ENCODE peak calls at places on chromosomes 3 and 15, in four cellular contexts. R, F, U and J are unnamed samples.

GRCh38 chr3:53536282-53536681 is 41.9 kb downstream of the CACNA1D start:
- DNase-seq in F (no peak), U (no peak), R (no peak), J (no peak)

GRCh38 chr3:95333826-95334225 is 1271.0 kb downstream of the NSUN3 start:
- DNase-seq in R (no peak), U (no peak), F (no peak), J (peak)

GRCh38 chr3:29137601-29138000 is 143.3 kb upstream of the RBMS3 start:
- DNase-seq in F (no peak), R (no peak), U (no peak), J (peak)

GRCh38 chr3:160869825-160870224 is 113.8 kb downstream of the PPM1L start:
- DNase-seq in U (no peak), F (peak), R (peak), J (peak)

GRCh38 chr15:99956022-99956775 is 223.0 kb upstream of the LYSMD4 start:
- DNase-seq in F (no peak), U (no peak), R (no peak), J (peak)

GRCh38 chr3:47961815-47962606 is 54.2 kb downstream of the MAP4 start:
- DNase-seq in F (no peak), U (peak), R (peak), J (peak)

GRCh38 chr15:96418146-96418545 is 87.6 kb downstream of the NR2F2 start:
- DNase-seq in R (no peak), F (no peak), U (no peak), J (no peak)

GRCh38 chr3:52838561-52839267 is 3.9 kb upstream of the MUSTN1 start:
- DNase-seq in F (peak), R (no peak), U (no peak), J (no peak)

GRCh38 chr3:43296565-43296964 is 10.2 kb downstream of the SNRK start:
- DNase-seq in R (no peak), U (peak), F (no peak), J (peak)

GRCh38 chr3:56894912-56895431 is 93.2 kb upstream of the ARHGEF3 start:
- DNase-seq in U (no peak), R (no peak), F (no peak), J (no peak)

GRCh38 chr3:131233900-131234667 is 147.5 kb upstream of the NUDT16 start:
- DNase-seq in F (no peak), R (no peak), U (peak), J (no peak)

GRCh38 chr3:136979204-136979603 is 21.4 kb downstream of the IL20RB start:
- DNase-seq in F (no peak), U (no peak), R (no peak), J (no peak)

GRCh38 chr3:136672457-136672856 is 79.7 kb downstream of the STAG1 start:
- DNase-seq in F (no peak), R (no peak), U (no peak), J (no peak)

GRCh38 chr3:37221407-37221806 is 47.0 kb upstream of the LRRFIP2 start:
- DNase-seq in R (peak), U (peak), F (no peak), J (peak)

GRCh38 chr3:197522881-197523342 is 32.9 kb downstream of the BDH1 start:
- DNase-seq in F (no peak), R (no peak), U (no peak), J (no peak)

GRCh38 chr3:174060431-174060830 is 662.9 kb downstream of the NLGN1 start:
- DNase-seq in F (no peak), R (no peak), U (no peak), J (no peak)

GRCh38 chr3:184354740-184355139 is 6.7 kb downstream of the CLCN2 start:
- DNase-seq in R (no peak), U (no peak), F (no peak), J (no peak)

GRCh38 chr3:143002083-143002712 is 828 bp downstream of the U2SURP start:
- DNase-seq in R (peak), F (no peak), U (peak), J (peak)

GRCh38 chr3:122030381-122031122 is 8.5 kb upstream of the ILDR1 start:
- DNase-seq in U (peak), F (no peak), R (no peak), J (no peak)

GRCh38 chr3:48065035-48065434 is 48.8 kb upstream of the MAP4 start:
- DNase-seq in U (no peak), R (no peak), F (no peak), J (no peak)

GRCh38 chr3:124486324-124486723 is 243.9 kb upstream of the UMPS start:
- DNase-seq in R (no peak), U (peak), F (no peak), J (no peak)

GRCh38 chr15:38093931-38094330 is 158.7 kb upstream of the SPRED1 start:
- DNase-seq in R (no peak), U (no peak), F (no peak), J (no peak)

GRCh38 chr3:151165221-151165620 is 37.8 kb downstream of the GPR171 start:
- DNase-seq in R (no peak), U (no peak), F (no peak), J (no peak)

GRCh38 chr3:46858456-46858855 is 4.8 kb downstream of the MYL3 start:
- DNase-seq in F (peak), U (no peak), R (no peak), J (no peak)

GRCh38 chr15:47725924-47726323 is 8.6 kb downstream of the SEMA6D start:
- DNase-seq in R (no peak), U (no peak), F (peak), J (no peak)

GRCh38 chr3:149369991-149370866 is 7.2 kb downstream of the TM4SF1 start:
- DNase-seq in R (no peak), U (peak), F (no peak), J (peak)

GRCh38 chr3:134373942-134374790 is at the start of gene AMOTL2:
- DNase-seq in R (peak), F (peak), U (peak), J (peak)

GRCh38 chr3:13248640-13249039 is 171.5 kb downstream of the NUP210 start:
- DNase-seq in U (no peak), R (no peak), F (no peak), J (peak)

GRCh38 chr3:67017211-67017610 is 19.1 kb downstream of the KBTBD8 start:
- DNase-seq in R (no peak), F (no peak), U (no peak), J (peak)

GRCh38 chr3:183958226-183958625 is 59.5 kb downstream of the ABCC5 start:
- DNase-seq in R (no peak), F (no peak), U (no peak), J (no peak)

GRCh38 chr3:172040976-172041963 is 1.9 kb downstream of the FNDC3B start:
- DNase-seq in F (no peak), R (peak), U (no peak), J (peak)

GRCh38 chr3:106825962-106826605 is 551.2 kb upstream of the CCDC54 start:
- DNase-seq in U (peak), F (no peak), R (peak), J (peak)

GRCh38 chr3:53880396-53881345 is 1.3 kb downstream of the ACTR8 start:
- DNase-seq in F (no peak), U (no peak), R (no peak), J (no peak)

GRCh38 chr15:55660153-55660552 is 72.0 kb upstream of the PYGO1 start:
- DNase-seq in U (no peak), F (no peak), R (no peak), J (no peak)

GRCh38 chr3:50263443-50264388 is 5.2 kb upstream of the SEMA3B start:
- DNase-seq in R (no peak), U (no peak), F (no peak), J (no peak)

GRCh38 chr3:175895731-175896130 is 1036.6 kb downstream of the NAALADL2 start:
- DNase-seq in F (no peak), U (no peak), R (no peak), J (no peak)

GRCh38 chr3:175893566-175893965 is 1034.4 kb downstream of the NAALADL2 start:
- DNase-seq in U (no peak), F (no peak), R (no peak), J (no peak)

GRCh38 chr3:175898194-175898593 is 1039.1 kb downstream of the NAALADL2 start:
- DNase-seq in R (no peak), U (no peak), F (no peak), J (no peak)

DNA sequence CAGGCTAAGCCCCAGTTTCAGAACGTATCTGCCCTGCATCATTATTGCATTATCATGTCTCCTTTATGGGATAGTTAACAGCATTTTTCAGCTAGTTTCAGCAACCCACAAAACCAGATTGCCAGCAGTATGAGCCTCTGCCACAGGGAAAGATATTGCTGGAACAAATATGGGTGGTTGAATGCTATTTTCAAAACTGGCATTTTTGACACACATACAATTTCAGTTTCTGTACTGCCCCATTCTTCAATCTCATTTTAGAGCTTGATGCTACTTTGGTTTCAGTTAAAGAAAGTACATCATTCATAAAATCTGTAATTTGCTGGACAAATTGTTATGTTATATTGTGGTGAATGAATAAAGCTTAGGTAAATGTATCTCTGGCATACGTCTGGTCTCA is 1037.5 kb downstream of the NAALADL2 start:
- DNase-seq in R (no peak), U (no peak), F (no peak), J (no peak)
- H3K4me3 ChIP-seq in R (no peak), U (no peak), F (no peak), J (no peak)

GRCh38 chr15:68204776-68205557 is at the start of gene CALML4:
- DNase-seq in U (no peak), R (peak), F (peak), J (no peak)

GRCh38 chr15:68204361-68204760 is 771 bp downstream of the CALML4 start:
- DNase-seq in F (no peak), R (no peak), U (no peak), J (no peak)

GRCh38 chr15:68201879-68202261 is 3.3 kb downstream of the CALML4 start:
- DNase-seq in R (no peak), U (peak), F (no peak), J (no peak)

GRCh38 chr15:68203956-68204355 is 1.2 kb downstream of the CALML4 start:
- DNase-seq in U (no peak), R (no peak), F (no peak), J (no peak)

DNA sequence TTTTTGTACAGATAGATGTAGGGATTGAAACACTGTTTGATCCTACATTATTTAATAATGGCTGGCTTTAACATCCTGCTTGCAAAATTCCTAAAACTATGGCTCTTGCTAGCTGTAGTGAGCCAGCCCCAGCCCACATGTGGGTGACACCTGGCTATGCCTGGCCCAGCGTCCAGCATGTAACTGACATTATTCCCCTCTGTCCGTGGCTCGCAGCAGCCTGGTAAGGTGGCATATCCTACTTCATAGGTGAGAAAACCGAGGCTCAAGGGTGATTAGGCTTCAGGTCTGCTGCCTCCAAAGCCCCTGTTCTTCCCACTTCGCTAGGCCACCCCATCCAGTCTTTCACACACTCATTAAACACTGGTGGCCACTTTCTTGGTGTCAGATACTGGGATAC is 1.6 kb downstream of the CALML4 start:
- DNase-seq in U (no peak), F (no peak), R (no peak), J (no peak)
- H3K4me3 ChIP-seq in U (no peak), F (no peak), R (no peak), J (no peak)

GRCh38 chr3:161914703-161915102 is 418.1 kb downstream of the OTOL1 start:
- DNase-seq in F (peak), R (peak), U (peak), J (no peak)
- H3K4me3 ChIP-seq in F (no peak), R (no peak), U (no peak), J (no peak)

GRCh38 chr3:187943677-187944390 is 198.6 kb upstream of the BCL6 start:
- DNase-seq in F (no peak), R (peak), U (no peak), J (peak)
- H3K4me3 ChIP-seq in F (no peak), R (no peak), U (no peak), J (no peak)

GRCh38 chr3:127734754-127735473 is 62.2 kb downstream of the ABTB1 start:
- DNase-seq in U (peak), R (peak), F (no peak), J (peak)
- H3K4me3 ChIP-seq in U (no peak), R (no peak), F (peak), J (no peak)

DNA sequence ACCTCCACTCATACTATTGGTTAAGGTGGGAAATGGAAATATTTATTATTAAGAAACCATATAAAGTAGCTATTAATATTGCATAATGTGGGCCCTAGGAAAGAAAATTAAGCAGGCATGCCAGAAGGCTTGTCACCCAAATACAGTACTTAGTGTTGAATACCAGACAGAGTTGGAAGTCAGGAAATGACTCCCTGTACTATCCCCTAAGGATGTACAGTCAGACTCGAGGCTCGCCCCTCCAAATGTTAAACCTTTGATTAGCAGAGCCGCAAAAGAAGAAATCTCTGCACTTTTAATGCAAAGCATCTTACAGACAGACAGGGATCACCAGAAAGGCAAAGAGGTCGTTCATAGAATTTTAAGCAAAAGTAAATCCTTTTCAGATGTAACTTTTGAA is 11.3 kb upstream of the RBSN start:
- DNase-seq in F (no peak), U (no peak), R (no peak), J (no peak)
- H3K4me3 ChIP-seq in F (no peak), U (no peak), R (no peak), J (no peak)